ENCODE peak calls at places on chromosomes 4 and X, in four cellular contexts. G is substantia nigra, U is hepatocyte, C is mucosa of descending colon. D is an unnamed sample.

GRCh38 chr4:121784975-121785374 is 16.1 kb upstream of the EXOSC9 start:
- DNase-seq in C (no peak), G (no peak), U (no peak), D (no peak)

GRCh38 chr4:183366436-183366835 is 44.2 kb upstream of the CLDN24 start:
- DNase-seq in U (no peak), G (no peak), C (no peak), D (no peak)

GRCh38 chrX:64580035-64580434 is 184.8 kb upstream of the MTMR8 start:
- DNase-seq in U (no peak), C (no peak), G (no peak), D (no peak)

GRCh38 chr4:128060130-128060619 is 937 bp upstream of the LARP1B start:
- DNase-seq in C (no peak), G (no peak), U (no peak), D (no peak)

GRCh38 chr4:2942532-2943363 is 20.5 kb downstream of the NOP14 start:
- DNase-seq in C (peak; percentile 87), U (no peak), G (no peak), D (no peak)

GRCh38 chr4:172963498-172964294 is 204.9 kb upstream of the GALNT7 start:
- DNase-seq in C (no peak), G (no peak), U (no peak), D (no peak)

GRCh38 chrX:41333744-41333993 is 293 bp upstream of the DDX3X start:
- DNase-seq in C (no peak), U (peak; percentile 81), G (no peak), D (no peak)

GRCh38 chr4:184896868-184897715 is 71.3 kb upstream of the ACSL1 start:
- DNase-seq in C (no peak), G (no peak), U (no peak), D (no peak)

GRCh38 chrX:47578692-47579091 is 3.5 kb upstream of the TIMP1 start:
- DNase-seq in C (no peak), G (no peak), U (peak; percentile 3), D (no peak)

GRCh38 chrX:131783555-131784338 is 239.4 kb upstream of the STK26 start:
- DNase-seq in C (no peak), G (peak; percentile 60), U (no peak), D (no peak)

GRCh38 chrX:110045988-110046387 is 43.1 kb downstream of the TMEM164 start:
- DNase-seq in G (no peak), C (no peak), U (peak; percentile 28), D (no peak)

GRCh38 chr4:15913631-15913970 is 24.9 kb downstream of the FGFBP1 start:
- DNase-seq in C (no peak), G (no peak), U (peak; percentile 44), D (no peak)

GRCh38 chrX:26845051-26845450 is 618.1 kb downstream of the PPP4R3C start:
- DNase-seq in C (no peak), U (peak; percentile 6), G (no peak), D (no peak)

GRCh38 chrX:37348237-37349130 is 680 bp upstream of the PRRG1 start:
- DNase-seq in G (no peak), C (no peak), U (peak; percentile 18), D (no peak)

GRCh38 chr4:145101091-145101490 is 3.0 kb downstream of the ABCE1 start:
- DNase-seq in C (no peak), U (no peak), G (no peak), D (no peak)

GRCh38 chr4:57044279-57044678 is 65.6 kb downstream of the POLR2B start:
- DNase-seq in G (no peak), C (no peak), U (no peak), D (no peak)

GRCh38 chr4:124262211-124263179 is 450.0 kb downstream of the ANKRD50 start:
- DNase-seq in U (peak; percentile 85), C (no peak), G (peak; percentile 0), D (no peak)

GRCh38 chr4:161829631-161830030 is 334.2 kb downstream of the FSTL5 start:
- DNase-seq in C (no peak), U (no peak), G (no peak), D (no peak)

GRCh38 chrX:10393899-10394298 is 226.5 kb downstream of the MID1 start:
- DNase-seq in U (no peak), C (no peak), G (no peak), D (no peak)

GRCh38 chrX:84735025-84735424 is 232.8 kb upstream of the HDX start:
- DNase-seq in C (no peak), G (no peak), U (peak; percentile 22), D (no peak)

GRCh38 chr4:138047290-138047689 is 194.9 kb downstream of the SLC7A11 start:
- DNase-seq in C (no peak), G (no peak), U (no peak), D (no peak)

GRCh38 chr4:3440979-3441500 is 728 bp upstream of the HGFAC start:
- DNase-seq in U (no peak), G (no peak), C (peak; percentile 48), D (no peak)

GRCh38 chr4:123415977-123416376 is 19.4 kb downstream of the SPRY1 start:
- DNase-seq in U (no peak), G (no peak), C (no peak), D (no peak)

GRCh38 chr4:95839891-95840290 is at the start of gene PDHA2:
- DNase-seq in U (no peak), C (no peak), G (no peak), D (no peak)

GRCh38 chrX:134443461-134443860 is 16.5 kb upstream of the HPRT1 start:
- DNase-seq in G (no peak), C (no peak), U (no peak), D (no peak)

GRCh38 chr4:124711469-124712416 is 789 bp downstream of the ANKRD50 start:
- DNase-seq in U (peak; percentile 83), G (peak; percentile 36), C (peak; percentile 77), D (no peak)

GRCh38 chr4:173747537-173748257 is 217.7 kb upstream of the HAND2 start:
- DNase-seq in C (no peak), U (no peak), G (no peak), D (no peak)

GRCh38 chr4:76851375-76851774 is 46.6 kb downstream of the SOWAHB start:
- DNase-seq in U (no peak), G (no peak), C (no peak), D (no peak)

GRCh38 chr4:43757147-43757546 is 691.5 kb downstream of the KCTD8 start:
- DNase-seq in U (peak; percentile 22), G (no peak), C (no peak), D (no peak)

GRCh38 chrX:120653000-120653399 is 23.1 kb upstream of the C1GALT1C1 start:
- DNase-seq in G (no peak), U (no peak), C (no peak), D (no peak)

GRCh38 chrX:54825716-54826428 is 18.3 kb downstream of the MAGED2 start:
- DNase-seq in U (no peak), G (no peak), C (no peak), D (no peak)

GRCh38 chr4:149801416-149801815 is 14.2 kb downstream of the IQCM start:
- DNase-seq in C (no peak), U (no peak), G (no peak), D (no peak)

D was measured in naive thymus-derived CD8-positive, alpha-beta T cell.